ENCODE peak calls at places on chromosomes 5 and 9, in nine cellular contexts. J is ovary, C is heart left ventricle, I is choroid plexus epithelial cell, L is Caco-2, U is heart right ventricle, P is astrocyte of the spinal cord, S is NB4, E is cardiac muscle cell. R is an unnamed sample.

GRCh38 chr9:109627042-109627441 is 128.9 kb upstream of the PTPN3 start:
- DNase-seq in P (no peak), E (no peak), I (no peak), C (peak), J (no peak), L (no peak), S (no peak), U (peak), R (no peak)

GRCh38 chr9:2257530-2257929 is 242.4 kb downstream of the SMARCA2 start:
- DNase-seq in L (no peak), P (no peak), J (no peak), E (no peak), S (no peak), U (no peak), I (no peak), C (no peak), R (no peak)

GRCh38 chr5:81171769-81172168 is 61.4 kb upstream of the CKMT2 start:
- DNase-seq in S (no peak), E (no peak), L (no peak), C (no peak), I (no peak), P (no peak), U (no peak), J (no peak), R (no peak)

GRCh38 chr5:102866315-102866693 is 111.2 kb downstream of the PAM start:
- DNase-seq in U (no peak), E (no peak), J (no peak), S (no peak), I (peak), C (no peak), L (peak), P (peak), R (peak)

GRCh38 chr5:78116167-78116566 is 178.3 kb downstream of the AP3B1 start:
- DNase-seq in U (no peak), J (no peak), L (no peak), I (no peak), E (no peak), P (no peak), C (no peak), S (no peak), R (no peak)

GRCh38 chr5:79133657-79134451 is 22.2 kb downstream of the BHMT start:
- DNase-seq in S (peak), I (peak), P (peak), J (peak), U (peak), L (peak), C (peak), E (peak), R (peak)

GRCh38 chr9:18806277-18806676 is 226.7 kb downstream of the SAXO1 start:
- DNase-seq in C (no peak), U (no peak), S (no peak), L (no peak), E (no peak), J (no peak), I (no peak), P (no peak), R (no peak)

GRCh38 chr9:133680250-133680975 is 44.2 kb downstream of the DBH start:
- DNase-seq in P (no peak), I (no peak), C (no peak), L (no peak), U (no peak), E (no peak), S (no peak), J (no peak), R (no peak)

GRCh38 chr5:125874717-125875116 is 548.5 kb upstream of the GRAMD2B start:
- DNase-seq in L (peak), S (no peak), P (no peak), J (no peak), C (no peak), E (no peak), I (peak), U (no peak), R (no peak)

DNA sequence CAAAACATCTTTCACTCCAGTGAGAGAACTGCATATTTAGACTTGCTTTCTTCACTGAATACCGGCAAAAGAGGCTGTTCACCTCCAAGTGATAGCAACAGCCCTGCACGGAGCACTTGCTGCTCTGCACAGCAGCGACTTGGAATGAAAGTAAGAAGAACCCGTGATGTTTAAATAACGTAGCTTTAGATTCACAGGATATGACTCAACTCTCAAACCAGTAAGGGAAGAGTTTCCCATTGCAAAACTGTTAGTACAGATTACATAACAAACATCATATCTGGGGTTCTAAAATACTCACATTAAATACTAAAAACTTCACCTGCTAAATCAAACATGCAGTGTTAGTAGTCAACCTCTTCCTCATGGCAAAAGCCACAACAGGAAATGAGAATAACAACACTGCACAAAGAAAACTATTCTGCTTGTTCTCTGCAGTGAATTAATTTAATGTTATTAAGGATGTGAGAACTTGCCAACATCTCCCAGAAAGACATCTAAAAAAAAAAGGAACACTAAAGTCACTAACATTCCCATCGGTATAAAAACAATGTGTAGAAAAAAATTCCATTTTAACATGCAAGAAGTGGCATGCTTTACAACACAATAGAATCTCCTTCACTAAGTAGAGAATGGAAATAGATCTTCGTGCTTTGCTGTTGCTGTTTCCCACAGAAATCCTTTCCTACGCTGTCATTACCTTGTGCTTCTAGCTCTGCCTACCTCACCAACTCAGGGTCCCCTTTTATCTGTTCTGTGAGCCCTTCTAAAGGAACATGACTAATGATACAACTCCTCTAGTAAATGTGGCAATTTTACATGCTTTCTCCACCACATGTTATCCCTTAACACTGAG is 203.2 kb downstream of the MCTP1 start:
- DNase-seq in U (peak), P (peak), J (no peak), C (peak), I (peak), E (peak), S (peak), L (peak), R (peak)
- H3K4me3 ChIP-seq in U (peak), P (peak), J (peak), C (peak), I (peak), E (no peak), S (peak), L (no peak), R (peak)

GRCh38 chr9:130239741-130240241 is 25.8 kb upstream of the HMCN2 start:
- DNase-seq in U (no peak), E (no peak), J (no peak), I (no peak), C (no peak), S (no peak), P (no peak), L (no peak), R (peak)
- TF ChIP-seq CTCF in U (no peak), E (no peak), J (no peak), I (no peak), C (no peak), S (no peak), P (no peak), L (no peak), R (no peak)

GRCh38 chr5:110250790-110251189 is 475.7 kb downstream of the TMEM232 start:
- DNase-seq in U (no peak), C (no peak), J (no peak), E (no peak), I (no peak), L (no peak), S (no peak), P (no peak), R (no peak)

GRCh38 chr5:110251366-110251765 is 475.1 kb downstream of the TMEM232 start:
- DNase-seq in I (no peak), E (no peak), J (no peak), U (no peak), S (no peak), L (no peak), P (peak), C (no peak), R (peak)

GRCh38 chr5:110258460-110258859 is 468.0 kb downstream of the TMEM232 start:
- DNase-seq in U (no peak), E (no peak), S (peak), P (peak), J (no peak), C (no peak), L (no peak), I (peak), R (peak)

DNA sequence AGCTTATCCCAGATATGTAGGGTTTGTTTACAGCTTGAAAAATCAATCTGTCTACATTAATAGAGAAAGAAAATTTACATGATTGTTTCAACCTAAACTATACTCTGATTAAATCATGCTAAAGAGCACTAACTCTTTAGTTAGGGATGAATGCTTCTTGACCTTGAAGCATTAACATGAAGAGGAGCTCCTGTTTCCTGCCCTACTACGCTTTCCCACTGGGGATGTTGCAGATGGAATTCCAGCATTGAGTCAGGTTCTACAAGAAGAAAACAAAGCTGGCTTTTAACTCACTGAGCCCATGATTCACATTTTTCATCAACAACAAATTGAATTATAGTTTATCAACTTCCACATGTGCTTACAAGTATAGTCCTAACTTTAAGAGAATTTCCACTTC is 471.3 kb downstream of the TMEM232 start:
- DNase-seq in P (no peak), U (no peak), C (no peak), S (no peak), I (no peak), E (no peak), J (no peak), L (no peak), R (no peak)
- H3K4me3 ChIP-seq in P (no peak), U (no peak), C (no peak), S (no peak), I (no peak), E (no peak), J (no peak), L (no peak), R (no peak)

DNA sequence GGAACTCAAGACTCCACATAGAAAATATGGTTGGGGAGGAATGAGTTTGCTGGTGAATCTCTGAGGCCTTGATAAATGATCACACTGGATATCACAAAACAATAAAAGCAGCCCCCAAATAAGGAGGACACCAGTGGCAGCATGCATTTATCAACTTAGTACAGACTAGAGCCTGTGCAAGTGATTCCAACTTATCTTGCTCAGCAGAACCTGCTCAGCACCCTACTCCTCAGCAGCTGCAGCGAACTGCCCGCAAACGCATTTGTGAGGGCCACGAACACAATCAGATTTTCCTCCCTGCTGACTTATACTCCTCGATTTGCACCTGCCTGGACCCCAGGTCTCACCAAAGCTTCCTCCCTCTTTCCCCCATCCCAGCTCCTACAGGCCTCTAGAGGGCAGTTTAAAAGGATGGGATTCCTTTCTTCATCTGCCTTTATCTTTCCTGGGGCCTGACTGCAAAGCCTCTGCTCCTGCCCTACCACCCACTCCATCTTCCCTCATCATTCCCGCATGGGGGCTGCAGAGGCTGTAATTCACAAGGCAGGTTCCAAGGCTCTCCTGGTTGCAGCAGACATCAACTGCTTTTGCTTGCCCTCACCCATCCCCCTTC is 41.2 kb downstream of the ANKS6 start:
- DNase-seq in U (no peak), L (no peak), E (no peak), S (no peak), C (no peak), J (no peak), I (no peak), P (no peak), R (no peak)
- TF ChIP-seq CTCF in U (no peak), L (no peak), E (no peak), S (no peak), C (no peak), J (no peak), I (peak), P (no peak), R (no peak)

GRCh38 chr5:98907951-98908350 is 20.9 kb downstream of the CHD1 start:
- DNase-seq in P (no peak), L (no peak), E (no peak), C (no peak), J (no peak), I (no peak), S (no peak), U (no peak), R (no peak)
- H3K4me3 ChIP-seq in P (no peak), L (no peak), E (no peak), C (no peak), J (no peak), I (no peak), S (no peak), U (no peak), R (no peak)

GRCh38 chr5:129906177-129906887 is 2.1 kb downstream of the CHSY3 start:
- DNase-seq in J (no peak), S (no peak), U (peak), L (peak), I (peak), C (peak), E (peak), P (peak), R (peak)
- TF ChIP-seq CTCF in J (no peak), S (no peak), U (no peak), L (no peak), I (peak), C (peak), E (peak), P (peak), R (peak)

GRCh38 chr5:176450077-176450476 is 1.9 kb downstream of the FAF2 start:
- DNase-seq in C (no peak), J (no peak), S (no peak), I (no peak), P (no peak), E (no peak), U (no peak), L (no peak), R (no peak)
- H3K4me3 ChIP-seq in C (no peak), J (no peak), S (peak), I (no peak), P (no peak), E (no peak), U (no peak), L (no peak), R (no peak)

R was measured in fibroblast of mammary gland.